ENCODE peak calls at places on chromosomes 12 and 14, in nine cellular contexts. B is GM12865, D is bronchial epithelial cell, E is fibroblast of lung, T is kidney epithelial cell, L is GM06990, P is tibial artery, R is epithelial cell of esophagus, N is cardiac fibroblast. C is an unnamed sample.

GRCh38 chr12:3149505-3150307 is 72.5 kb downstream of the TSPAN9 start:
- DNase-seq in B (no peak), D (no peak), E (no peak), T (no peak), L (no peak), P (no peak), R (no peak), N (no peak), C (no peak)

GRCh38 chr12:91364591-91365184 is 182.1 kb upstream of the DCN start:
- DNase-seq in B (no peak), D (no peak), E (no peak), T (no peak), L (no peak), P (no peak), R (no peak), N (no peak), C (no peak)

GRCh38 chr14:103315368-103315911 is 18.6 kb upstream of the EIF5 start:
- DNase-seq in B (no peak), D (peak), E (peak), T (no peak), L (no peak), P (peak), R (peak), N (peak), C (peak)

GRCh38 chr14:42185718-42186117 is 579.0 kb downstream of the LRFN5 start:
- DNase-seq in B (no peak), D (no peak), E (no peak), T (no peak), L (no peak), P (no peak), R (no peak), N (no peak), C (no peak)

GRCh38 chr14:22540811-22541360 is 48.1 kb downstream of the DAD1 start:
- DNase-seq in B (no peak), D (no peak), E (no peak), T (no peak), L (no peak), P (no peak), R (no peak), N (no peak), C (no peak)

GRCh38 chr14:26687438-26687837 is 89.6 kb upstream of the NOVA1 start:
- DNase-seq in B (no peak), D (no peak), E (no peak), T (no peak), L (no peak), P (no peak), R (no peak), N (no peak), C (no peak)

GRCh38 chr12:76237086-76237701 is 111.0 kb downstream of the BBS10 start:
- DNase-seq in B (no peak), D (peak), E (no peak), T (no peak), L (no peak), P (no peak), R (peak), N (no peak), C (no peak)

GRCh38 chr14:37587881-37588666 is 7.0 kb downstream of the FOXA1 start:
- DNase-seq in B (no peak), D (peak), E (no peak), T (no peak), L (no peak), P (no peak), R (peak), N (no peak), C (no peak)

GRCh38 chr14:101854366-101854765 is 92.9 kb downstream of the PPP2R5C start:
- DNase-seq in B (no peak), D (peak), E (no peak), T (no peak), L (no peak), P (no peak), R (peak), N (no peak), C (no peak)

GRCh38 chr14:92425101-92425500 is 88.5 kb upstream of the RIN3 start:
- DNase-seq in B (no peak), D (peak), E (peak), T (peak), L (no peak), P (no peak), R (peak), N (peak), C (peak)

GRCh38 chr14:101370593-101371569 is 190.4 kb upstream of the DIO3 start:
- DNase-seq in B (no peak), D (no peak), E (no peak), T (no peak), L (no peak), P (no peak), R (no peak), N (no peak), C (no peak)

GRCh38 chr12:6065131-6065871 is 59.2 kb downstream of the VWF start:
- DNase-seq in B (no peak), D (no peak), E (no peak), T (no peak), L (no peak), P (no peak), R (no peak), N (no peak), C (no peak)

GRCh38 chr12:7060353-7060954 is at the start of gene C1S:
- DNase-seq in B (no peak), D (peak), E (peak), T (peak), L (no peak), P (peak), R (peak), N (peak), C (peak)

GRCh38 chr12:80400591-80400991 is 43.4 kb upstream of the PTPRQ start:
- DNase-seq in B (no peak), D (no peak), E (peak), T (no peak), L (peak), P (no peak), R (no peak), N (peak), C (peak)

GRCh38 chr14:44316647-44317432 is 190.2 kb downstream of the FSCB start:
- DNase-seq in B (peak), D (peak), E (peak), T (peak), L (no peak), P (no peak), R (peak), N (peak), C (peak)

GRCh38 chr14:100078216-100078780 is 13.1 kb downstream of the EVL start:
- DNase-seq in B (no peak), D (no peak), E (no peak), T (no peak), L (no peak), P (no peak), R (no peak), N (no peak), C (no peak)

GRCh38 chr12:17928708-17929366 is 161.2 kb downstream of the RERGL start:
- DNase-seq in B (no peak), D (peak), E (peak), T (peak), L (no peak), P (no peak), R (peak), N (no peak), C (peak)

GRCh38 chr12:89919241-89919906 is 210.7 kb upstream of the ATP2B1 start:
- DNase-seq in B (no peak), D (no peak), E (no peak), T (no peak), L (no peak), P (no peak), R (peak), N (no peak), C (no peak)

DNA sequence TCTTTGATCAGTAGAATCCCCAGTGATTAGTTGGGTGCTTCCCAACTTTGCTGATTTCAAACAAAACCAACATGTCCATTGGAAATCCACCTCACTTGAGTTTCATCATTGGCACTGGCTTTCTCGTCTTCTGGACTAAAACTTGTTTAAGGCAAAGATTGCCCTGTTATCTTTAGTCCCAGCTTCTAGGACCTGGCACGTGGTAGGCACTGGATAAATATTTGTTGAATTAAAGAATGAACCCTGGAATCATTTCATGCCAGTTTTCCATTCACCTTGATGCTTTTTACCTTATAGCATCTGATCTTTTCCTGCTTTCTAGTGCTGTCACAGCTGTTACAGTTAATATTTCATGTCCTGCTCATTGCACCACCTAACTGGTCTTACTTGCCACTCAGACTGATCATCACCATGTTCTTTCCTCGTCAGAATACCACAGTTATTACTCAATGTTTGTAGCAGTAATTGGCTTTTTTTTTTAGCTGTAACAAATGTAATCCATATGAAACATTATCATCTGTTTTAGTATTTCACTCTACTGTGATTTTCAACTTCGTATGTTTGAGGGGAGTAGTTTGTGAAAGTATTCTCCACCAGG is 7.3 kb upstream of the C12orf50 start:
- DNase-seq in B (no peak), D (peak), E (peak), T (no peak), L (no peak), P (no peak), R (peak), N (peak), C (peak)
- H3K4me3 ChIP-seq in B (peak), D (peak), E (peak), T (peak), L (peak), P (peak), R (peak), N (peak), C (peak)

GRCh38 chr12:78120866-78121590 is 290.3 kb downstream of the NAV3 start:
- DNase-seq in B (peak), D (peak), E (peak), T (no peak), L (no peak), P (no peak), R (peak), N (peak), C (peak)
- TF ChIP-seq CTCF in B (peak), D (peak), E (peak), T (no peak), L (peak), P (no peak), R (peak), N (peak), C (peak)

DNA sequence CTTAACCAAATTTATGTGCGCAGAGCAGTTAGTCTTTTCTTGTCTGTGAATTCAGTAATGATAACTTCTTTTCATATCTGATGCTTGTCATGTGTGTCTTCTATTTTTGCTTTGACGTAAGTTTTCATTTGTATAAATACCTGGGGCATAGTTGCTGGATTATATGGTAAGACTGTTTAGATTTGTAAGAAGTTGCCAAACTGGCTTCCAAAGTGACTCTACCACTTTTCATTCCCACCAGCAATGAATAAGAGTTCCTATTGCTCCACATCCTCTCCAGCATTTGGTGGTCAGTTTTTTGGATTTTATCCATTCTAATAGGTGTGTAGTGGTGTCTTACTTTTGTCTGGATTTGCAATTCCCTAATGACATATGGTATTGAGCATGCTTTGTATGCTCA is 8.9 kb downstream of the ZNF268 start:
- DNase-seq in B (no peak), D (no peak), E (no peak), T (no peak), L (no peak), P (no peak), R (peak), N (no peak), C (no peak)
- H3K4me3 ChIP-seq in B (no peak), D (no peak), E (no peak), T (no peak), L (no peak), P (no peak), R (no peak), N (no peak), C (no peak)

DNA sequence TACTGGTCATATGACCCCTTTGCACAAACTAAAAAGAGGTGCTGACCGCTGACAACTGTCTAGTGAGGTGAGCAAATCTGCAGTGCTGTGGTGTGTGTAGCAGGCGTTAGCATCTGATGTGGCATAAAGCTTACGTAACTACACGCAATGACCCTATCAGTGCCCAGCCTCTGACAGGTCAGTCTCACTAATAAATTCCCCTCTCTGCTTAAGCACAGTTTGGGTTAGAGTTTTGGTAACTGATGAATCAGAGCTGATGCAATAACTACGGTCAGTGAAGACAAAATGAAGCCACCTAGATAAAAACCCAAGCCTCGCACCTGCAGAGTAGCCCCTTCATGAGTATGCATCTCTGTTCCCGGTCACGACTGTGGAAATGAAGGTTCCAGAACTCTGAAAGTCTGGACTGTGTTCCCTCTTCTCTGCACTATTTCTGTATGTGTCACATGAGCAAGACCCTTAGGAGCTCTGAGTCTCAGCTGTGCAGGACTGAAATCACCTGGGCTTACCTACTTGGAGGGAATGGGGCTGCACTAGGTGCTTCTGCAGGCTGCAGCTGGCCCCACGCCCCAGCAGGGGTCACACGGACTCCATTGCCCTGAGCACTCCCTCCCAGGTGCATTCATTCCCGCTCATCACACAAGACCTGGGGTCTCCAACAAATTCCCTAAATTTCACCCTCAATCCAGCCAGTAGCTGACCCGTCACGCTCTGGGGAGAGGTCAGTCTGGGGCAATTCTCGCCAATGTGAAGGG is 54.4 kb downstream of the RIMBP2 start:
- DNase-seq in B (no peak), D (peak), E (no peak), T (no peak), L (no peak), P (no peak), R (no peak), N (no peak), C (no peak)
- TF ChIP-seq CTCF in B (peak), D (no peak), E (no peak), T (no peak), L (no peak), P (no peak), R (no peak), N (no peak), C (no peak)

DNA sequence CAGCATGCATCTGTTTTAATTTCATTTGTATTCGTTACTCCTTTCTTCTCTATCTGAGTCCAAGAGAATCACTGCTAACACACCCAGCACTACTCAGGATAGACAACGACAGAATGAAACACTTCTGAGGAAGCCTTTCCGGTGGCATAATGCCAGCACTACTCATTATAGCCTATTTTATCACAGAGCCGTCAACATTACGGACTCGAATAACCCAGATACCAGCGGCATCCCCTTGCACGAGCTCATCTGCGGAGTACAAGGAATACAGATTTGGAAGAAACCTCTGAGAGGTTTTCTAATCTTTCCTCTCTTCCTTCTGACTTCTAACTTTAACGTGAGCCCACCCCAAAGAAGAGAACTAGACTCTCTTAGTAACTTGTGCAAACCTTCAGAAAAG is 248.0 kb downstream of the APAF1 start:
- DNase-seq in B (no peak), D (no peak), E (no peak), T (no peak), L (no peak), P (no peak), R (no peak), N (no peak), C (no peak)
- H3K4me3 ChIP-seq in B (no peak), D (no peak), E (no peak), T (no peak), L (no peak), P (no peak), R (no peak), N (no peak), C (no peak)

DNA sequence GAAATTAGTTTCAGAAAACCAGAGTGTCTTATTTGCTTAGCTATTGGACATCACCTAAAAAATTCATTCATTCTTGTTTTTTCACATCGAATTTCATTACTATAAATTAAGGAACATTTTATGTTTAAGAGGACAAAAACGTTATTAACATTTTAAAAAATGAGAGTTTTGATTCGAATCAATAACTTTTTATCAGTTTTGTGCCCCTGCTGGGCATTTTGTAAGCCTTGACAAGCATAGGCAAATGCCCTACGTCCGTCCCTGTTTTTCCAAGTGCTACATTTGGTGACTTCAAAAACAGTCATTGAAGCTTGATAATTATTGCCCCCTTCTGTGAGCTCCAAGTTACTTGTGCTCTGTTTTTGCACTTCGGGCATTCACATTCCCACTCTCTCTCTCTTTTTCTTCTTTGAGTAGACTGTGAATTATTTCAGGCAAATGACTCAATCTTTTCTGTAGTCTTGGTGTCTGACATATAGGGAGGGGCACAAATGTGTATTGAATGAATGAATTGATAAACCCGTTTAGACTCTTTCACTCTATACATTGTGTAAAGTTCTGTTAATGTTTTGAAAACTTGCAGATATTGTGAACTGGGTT is 1.2 kb downstream of the APAF1 start:
- DNase-seq in B (peak), D (peak), E (peak), T (no peak), L (no peak), P (no peak), R (peak), N (peak), C (peak)
- TF ChIP-seq CTCF in B (no peak), D (peak), E (no peak), T (no peak), L (peak), P (no peak), R (peak), N (peak), C (no peak)

DNA sequence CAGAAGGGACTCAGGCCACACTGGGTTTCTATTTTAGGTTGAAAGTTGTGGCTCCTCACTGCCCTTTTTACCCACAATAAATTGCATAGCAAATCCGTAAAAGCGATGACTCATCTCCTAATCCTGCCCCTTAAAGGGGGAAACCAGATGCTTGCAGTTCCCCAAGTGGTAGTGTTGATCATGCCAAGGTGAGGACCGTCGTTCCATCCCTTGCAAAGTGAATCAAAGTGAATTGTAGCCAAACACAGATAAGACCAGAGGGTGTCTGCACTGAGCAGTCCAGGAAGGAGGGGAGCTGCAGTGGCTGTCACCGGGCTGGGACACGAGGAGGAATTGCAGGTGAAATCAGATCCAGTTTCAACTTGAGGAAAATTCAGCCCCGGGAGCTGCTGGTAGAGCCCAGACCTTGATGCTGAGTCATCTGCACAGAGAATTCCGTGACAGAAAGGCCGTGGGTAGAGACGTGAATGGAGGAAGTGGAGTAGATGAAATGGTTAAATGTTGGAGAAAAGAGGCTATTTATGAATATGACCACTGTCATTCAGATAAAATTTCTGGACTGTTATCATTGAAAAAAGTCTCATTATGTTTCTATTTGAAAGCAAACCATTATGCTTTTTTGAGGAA is 44.2 kb upstream of the MMP17 start:
- DNase-seq in B (peak), D (peak), E (peak), T (no peak), L (peak), P (no peak), R (peak), N (peak), C (peak)
- H3K4me3 ChIP-seq in B (no peak), D (no peak), E (no peak), T (no peak), L (no peak), P (peak), R (no peak), N (peak), C (peak)

C was measured in astrocyte of the spinal cord.